ENCODE peak calls at places on chromosomes 5 and 9, in ten cellular contexts. One of them, this sample, is unnamed.
A peak's percentile ranks its signal among the peaks of the same experiment; 100 is the strongest.

GRCh38 chr5:142679744-142680143 is 6.1 kb downstream of the FGF1 start:
- DNase-seq in GM12891: no peak
- DNase-seq in sigmoid colon: no peak
- DNase-seq in HCT116: no peak
- DNase-seq in tibial nerve: no peak
- DNase-seq in ovary: no peak
- DNase-seq in transverse colon: no peak
- DNase-seq in uterus: no peak
- DNase-seq in H1: no peak
- DNase-seq in A549: no peak
- DNase-seq in this sample: no peak

GRCh38 chr5:1409386-1410110 is 35.7 kb downstream of the SLC6A3 start:
- DNase-seq in ovary: peak; percentile 13
- DNase-seq in tibial nerve: no peak
- DNase-seq in HCT116: no peak
- DNase-seq in H1: peak; percentile 78
- DNase-seq in sigmoid colon: peak; percentile 52
- DNase-seq in GM12891: peak; percentile 52
- DNase-seq in A549: no peak
- DNase-seq in uterus: no peak
- DNase-seq in transverse colon: no peak
- DNase-seq in this sample: peak; percentile 47

GRCh38 chr5:61535828-61536227 is 203.8 kb downstream of the ZSWIM6 start:
- DNase-seq in transverse colon: no peak
- DNase-seq in HCT116: no peak
- DNase-seq in ovary: no peak
- DNase-seq in H1: no peak
- DNase-seq in uterus: no peak
- DNase-seq in tibial nerve: no peak
- DNase-seq in sigmoid colon: no peak
- DNase-seq in GM12891: no peak
- DNase-seq in A549: no peak
- DNase-seq in this sample: no peak

GRCh38 chr5:176176231-176176630 is 62.0 kb upstream of the SIMC1 start:
- DNase-seq in HCT116: no peak
- DNase-seq in uterus: no peak
- DNase-seq in H1: no peak
- DNase-seq in GM12891: no peak
- DNase-seq in ovary: no peak
- DNase-seq in sigmoid colon: no peak
- DNase-seq in A549: no peak
- DNase-seq in tibial nerve: no peak
- DNase-seq in transverse colon: no peak
- DNase-seq in this sample: no peak

GRCh38 chr5:106454651-106455415 is 1215.9 kb downstream of the EFNA5 start:
- DNase-seq in uterus: no peak
- DNase-seq in ovary: no peak
- DNase-seq in GM12891: no peak
- DNase-seq in A549: no peak
- DNase-seq in transverse colon: no peak
- DNase-seq in H1: peak; percentile 53
- DNase-seq in sigmoid colon: no peak
- DNase-seq in tibial nerve: no peak
- DNase-seq in HCT116: peak; percentile 59
- DNase-seq in this sample: peak; percentile 4

GRCh38 chr5:60024104-60024503 is 130.6 kb upstream of the PDE4D start:
- DNase-seq in ovary: no peak
- DNase-seq in sigmoid colon: no peak
- DNase-seq in transverse colon: no peak
- DNase-seq in A549: no peak
- DNase-seq in tibial nerve: no peak
- DNase-seq in uterus: no peak
- DNase-seq in GM12891: no peak
- DNase-seq in HCT116: no peak
- DNase-seq in H1: no peak
- DNase-seq in this sample: no peak

GRCh38 chr9:33354651-33355211 is 47.6 kb downstream of the AQP7 start:
- DNase-seq in HCT116: no peak
- DNase-seq in tibial nerve: no peak
- DNase-seq in uterus: no peak
- DNase-seq in sigmoid colon: no peak
- DNase-seq in ovary: no peak
- DNase-seq in A549: no peak
- DNase-seq in transverse colon: no peak
- DNase-seq in GM12891: no peak
- DNase-seq in H1: no peak
- DNase-seq in this sample: no peak

GRCh38 chr9:25648116-25648515 is 30.1 kb downstream of the TUSC1 start:
- DNase-seq in uterus: no peak
- DNase-seq in A549: no peak
- DNase-seq in tibial nerve: no peak
- DNase-seq in H1: no peak
- DNase-seq in ovary: no peak
- DNase-seq in sigmoid colon: no peak
- DNase-seq in HCT116: no peak
- DNase-seq in transverse colon: no peak
- DNase-seq in GM12891: no peak
- DNase-seq in this sample: no peak

GRCh38 chr9:132931178-132931735 is 13.2 kb downstream of the TSC1 start:
- DNase-seq in tibial nerve: no peak
- DNase-seq in HCT116: no peak
- DNase-seq in GM12891: no peak
- DNase-seq in H1: no peak
- DNase-seq in sigmoid colon: no peak
- DNase-seq in ovary: no peak
- DNase-seq in uterus: no peak
- DNase-seq in A549: no peak
- DNase-seq in transverse colon: no peak
- DNase-seq in this sample: no peak

GRCh38 chr9:3401556-3401955 is 124.2 kb downstream of the RFX3 start:
- DNase-seq in H1: no peak
- DNase-seq in HCT116: peak; percentile 31
- DNase-seq in transverse colon: no peak
- DNase-seq in tibial nerve: no peak
- DNase-seq in ovary: no peak
- DNase-seq in uterus: no peak
- DNase-seq in A549: no peak
- DNase-seq in GM12891: no peak
- DNase-seq in sigmoid colon: no peak
- DNase-seq in this sample: no peak

GRCh38 chr5:120927923-120928322 is 463.8 kb downstream of the PRR16 start:
- DNase-seq in HCT116: no peak
- DNase-seq in A549: no peak
- DNase-seq in transverse colon: no peak
- DNase-seq in ovary: no peak
- DNase-seq in sigmoid colon: no peak
- DNase-seq in H1: no peak
- DNase-seq in GM12891: no peak
- DNase-seq in uterus: no peak
- DNase-seq in tibial nerve: no peak
- DNase-seq in this sample: no peak

GRCh38 chr9:132622144-132622543 is 39.7 kb downstream of the BARHL1 start:
- DNase-seq in HCT116: no peak
- DNase-seq in ovary: no peak
- DNase-seq in H1: no peak
- DNase-seq in transverse colon: no peak
- DNase-seq in uterus: no peak
- DNase-seq in tibial nerve: no peak
- DNase-seq in A549: no peak
- DNase-seq in sigmoid colon: no peak
- DNase-seq in GM12891: no peak
- DNase-seq in this sample: no peak

DNA sequence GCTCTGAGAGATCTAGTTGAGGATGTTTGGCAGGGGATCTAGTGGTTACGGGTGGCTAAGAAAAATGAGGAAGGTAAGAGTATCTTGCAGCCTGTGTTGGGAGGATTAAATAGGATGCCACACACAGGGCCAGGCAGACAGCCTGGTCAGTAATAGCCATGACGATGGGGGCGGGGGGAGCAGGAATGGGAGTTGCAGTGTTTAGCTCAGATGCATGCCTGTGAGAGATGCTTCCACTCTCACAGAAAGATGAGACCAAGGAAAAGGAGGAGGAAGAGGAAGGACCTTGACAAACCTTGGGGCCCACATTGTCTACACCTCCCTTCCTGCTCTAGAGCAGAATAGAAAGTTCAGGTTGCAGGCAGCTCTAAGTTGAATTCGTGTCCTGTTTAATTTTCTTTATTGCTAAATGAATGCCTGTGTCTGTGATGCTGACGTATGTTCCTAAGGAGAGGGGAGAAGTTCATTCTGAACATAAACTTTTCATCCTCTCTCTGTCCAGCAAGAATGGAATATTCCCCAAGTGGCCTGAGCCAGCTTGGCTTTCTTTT is 28.7 kb downstream of the TGFBI start:
- DNase-seq in A549: no peak
- DNase-seq in GM12891: no peak
- DNase-seq in ovary: no peak
- DNase-seq in uterus: no peak
- DNase-seq in HCT116: no peak
- DNase-seq in transverse colon: no peak
- DNase-seq in tibial nerve: no peak
- DNase-seq in sigmoid colon: no peak
- DNase-seq in H1: no peak
- DNase-seq in this sample: no peak
- TF ChIP-seq POLR2A in A549: no peak
- TF ChIP-seq POLR2A in GM12891: no peak
- TF ChIP-seq POLR2A in ovary: no peak
- TF ChIP-seq POLR2A in uterus: no peak
- TF ChIP-seq POLR2A in HCT116: no peak
- TF ChIP-seq POLR2A in transverse colon: no peak
- TF ChIP-seq POLR2A in tibial nerve: no peak
- TF ChIP-seq POLR2A in sigmoid colon: no peak
- TF ChIP-seq POLR2A in H1: no peak
- TF ChIP-seq POLR2A in this sample: no peak

DNA sequence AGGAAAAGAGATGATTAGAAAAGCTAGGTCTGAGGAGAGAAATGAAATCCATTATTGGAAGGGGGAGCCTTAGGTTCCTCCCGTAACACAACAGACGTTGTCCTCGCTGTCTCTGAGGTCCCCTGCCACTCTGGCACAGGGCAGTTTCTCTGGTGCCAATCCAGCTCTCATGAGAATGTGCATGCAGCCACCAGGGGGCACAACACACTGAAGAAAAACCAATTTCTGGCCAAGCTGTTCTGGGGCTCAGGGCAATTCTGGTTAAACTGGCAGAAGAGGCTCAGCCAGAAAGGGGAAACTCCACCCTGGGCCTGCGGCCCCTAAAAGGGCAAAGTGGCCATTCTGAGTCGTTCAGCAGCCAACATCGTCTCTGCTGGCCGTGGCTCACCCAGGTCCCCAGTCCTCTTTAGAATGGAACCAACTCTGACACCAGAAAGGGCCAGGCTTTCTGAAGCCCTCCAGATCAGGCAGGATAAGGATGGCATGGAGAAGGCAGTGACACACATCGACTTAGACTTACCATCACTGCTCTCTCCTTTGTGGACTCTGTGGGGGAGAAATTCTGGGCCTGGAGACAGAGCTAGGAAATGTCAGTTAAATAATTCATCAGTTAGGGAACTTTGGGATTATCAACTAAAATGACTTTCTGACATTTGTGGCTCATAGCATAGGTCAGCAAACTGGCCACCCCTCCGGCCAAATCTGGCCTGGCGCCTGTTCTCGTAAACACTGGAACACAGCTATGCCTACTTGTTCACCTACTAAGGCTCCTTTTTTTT is 58.5 kb upstream of the GOLPH3 start:
- DNase-seq in HCT116: peak; percentile 41
- DNase-seq in uterus: peak; percentile 75
- DNase-seq in GM12891: peak; percentile 57
- DNase-seq in sigmoid colon: peak; percentile 86
- DNase-seq in ovary: peak; percentile 81
- DNase-seq in A549: peak; percentile 61
- DNase-seq in tibial nerve: peak; percentile 63
- DNase-seq in transverse colon: peak; percentile 86
- DNase-seq in H1: peak; percentile 86
- DNase-seq in this sample: peak; percentile 61
- TF ChIP-seq POLR2A in HCT116: no peak
- TF ChIP-seq POLR2A in uterus: no peak
- TF ChIP-seq POLR2A in GM12891: no peak
- TF ChIP-seq POLR2A in sigmoid colon: no peak
- TF ChIP-seq POLR2A in ovary: no peak
- TF ChIP-seq POLR2A in A549: no peak
- TF ChIP-seq POLR2A in tibial nerve: no peak
- TF ChIP-seq POLR2A in transverse colon: no peak
- TF ChIP-seq POLR2A in H1: no peak
- TF ChIP-seq POLR2A in this sample: no peak

GRCh38 chr9:114385412-114386181 is 2.2 kb downstream of the AKNA start:
- DNase-seq in sigmoid colon: peak; percentile 89
- DNase-seq in ovary: no peak
- DNase-seq in tibial nerve: peak; percentile 35
- DNase-seq in A549: no peak
- DNase-seq in transverse colon: peak; percentile 89
- DNase-seq in uterus: peak; percentile 64
- DNase-seq in H1: no peak
- DNase-seq in GM12891: no peak
- DNase-seq in HCT116: peak; percentile 35
- DNase-seq in this sample: peak; percentile 82
- TF ChIP-seq POLR2A in sigmoid colon: peak; percentile 23
- TF ChIP-seq POLR2A in ovary: peak; percentile 31
- TF ChIP-seq POLR2A in tibial nerve: no peak
- TF ChIP-seq POLR2A in A549: no peak
- TF ChIP-seq POLR2A in transverse colon: peak; percentile 83
- TF ChIP-seq POLR2A in uterus: peak; percentile 56
- TF ChIP-seq POLR2A in H1: no peak
- TF ChIP-seq POLR2A in GM12891: peak; percentile 84
- TF ChIP-seq POLR2A in HCT116: no peak
- TF ChIP-seq POLR2A in this sample: no peak

GRCh38 chr5:160187091-160187490 is 42.2 kb upstream of the FABP6 start:
- DNase-seq in uterus: no peak
- DNase-seq in GM12891: no peak
- DNase-seq in transverse colon: no peak
- DNase-seq in ovary: no peak
- DNase-seq in tibial nerve: no peak
- DNase-seq in H1: no peak
- DNase-seq in A549: no peak
- DNase-seq in sigmoid colon: no peak
- DNase-seq in HCT116: no peak
- DNase-seq in this sample: no peak

GRCh38 chr5:160188968-160189319 is 40.4 kb upstream of the FABP6 start:
- DNase-seq in A549: no peak
- DNase-seq in sigmoid colon: no peak
- DNase-seq in ovary: no peak
- DNase-seq in H1: no peak
- DNase-seq in HCT116: no peak
- DNase-seq in transverse colon: no peak
- DNase-seq in uterus: no peak
- DNase-seq in tibial nerve: no peak
- DNase-seq in GM12891: no peak
- DNase-seq in this sample: no peak

GRCh38 chr5:160186480-160186879 is 42.8 kb upstream of the FABP6 start:
- DNase-seq in tibial nerve: no peak
- DNase-seq in HCT116: no peak
- DNase-seq in transverse colon: no peak
- DNase-seq in A549: no peak
- DNase-seq in uterus: no peak
- DNase-seq in sigmoid colon: no peak
- DNase-seq in H1: no peak
- DNase-seq in ovary: no peak
- DNase-seq in GM12891: no peak
- DNase-seq in this sample: no peak

GRCh38 chr5:160185954-160186353 is 43.4 kb upstream of the FABP6 start:
- DNase-seq in A549: no peak
- DNase-seq in tibial nerve: no peak
- DNase-seq in H1: no peak
- DNase-seq in ovary: no peak
- DNase-seq in uterus: no peak
- DNase-seq in transverse colon: no peak
- DNase-seq in sigmoid colon: no peak
- DNase-seq in HCT116: no peak
- DNase-seq in GM12891: no peak
- DNase-seq in this sample: no peak

GRCh38 chr5:160188151-160188967 is 40.9 kb upstream of the FABP6 start:
- DNase-seq in uterus: peak; percentile 64
- DNase-seq in transverse colon: peak; percentile 44
- DNase-seq in GM12891: peak; percentile 39
- DNase-seq in tibial nerve: peak; percentile 29
- DNase-seq in ovary: peak; percentile 78
- DNase-seq in HCT116: no peak
- DNase-seq in A549: peak; percentile 31
- DNase-seq in H1: peak; percentile 86
- DNase-seq in sigmoid colon: peak; percentile 75
- DNase-seq in this sample: no peak
- TF ChIP-seq POLR2A in uterus: no peak
- TF ChIP-seq POLR2A in transverse colon: no peak
- TF ChIP-seq POLR2A in GM12891: no peak
- TF ChIP-seq POLR2A in tibial nerve: no peak
- TF ChIP-seq POLR2A in ovary: no peak
- TF ChIP-seq POLR2A in HCT116: no peak
- TF ChIP-seq POLR2A in A549: no peak
- TF ChIP-seq POLR2A in H1: peak; percentile 71
- TF ChIP-seq POLR2A in sigmoid colon: no peak
- TF ChIP-seq POLR2A in this sample: peak; percentile 23